ENCODE peak calls at places on chromosomes 12 and 14, in five cellular contexts. X is tibial nerve, E is IMR-90, N is Peyer's patch, L is ascending aorta. Y is an unnamed sample.

GRCh38 chr14:36441283-36441682 is 78.7 kb downstream of the NKX2-1 start:
- DNase-seq in X (no peak), E (no peak), N (no peak), L (no peak), Y (no peak)

GRCh38 chr14:64932231-64932630 is 10.3 kb downstream of the GPX2 start:
- DNase-seq in X (no peak), E (no peak), N (no peak), L (no peak), Y (no peak)

GRCh38 chr12:28253175-28253641 is 63.0 kb downstream of the CCDC91 start:
- DNase-seq in X (no peak), E (peak), N (no peak), L (no peak), Y (no peak)

GRCh38 chr14:74611672-74612345 is at the start of gene LTBP2:
- DNase-seq in X (no peak), E (peak), N (no peak), L (no peak), Y (no peak)

GRCh38 chr12:19035552-19035951 is 94.0 kb upstream of the PLEKHA5 start:
- DNase-seq in X (no peak), E (peak), N (no peak), L (no peak), Y (no peak)

GRCh38 chr12:17110316-17110715 is 504.4 kb upstream of the LMO3 start:
- DNase-seq in X (no peak), E (no peak), N (no peak), L (no peak), Y (no peak)

GRCh38 chr12:6069452-6070093 is 54.9 kb downstream of the VWF start:
- DNase-seq in X (no peak), E (peak), N (no peak), L (no peak), Y (no peak)

GRCh38 chr14:70670992-70671651 is 29.4 kb downstream of the TTC9 start:
- DNase-seq in X (no peak), E (no peak), N (no peak), L (no peak), Y (no peak)

GRCh38 chr12:69240625-69240984 is 1.2 kb downstream of the CPSF6 start:
- DNase-seq in X (no peak), E (peak), N (no peak), L (no peak), Y (no peak)

GRCh38 chr12:46492471-46493351 is 120.1 kb upstream of the SLC38A2 start:
- DNase-seq in X (no peak), E (peak), N (no peak), L (no peak), Y (no peak)

GRCh38 chr14:97697772-97698171 is 900.6 kb downstream of the VRK1 start:
- DNase-seq in X (no peak), E (no peak), N (no peak), L (no peak), Y (no peak)

GRCh38 chr12:7374423-7375144 is 69.4 kb downstream of the CD163L1 start:
- DNase-seq in X (peak), E (peak), N (no peak), L (no peak), Y (peak)

GRCh38 chr14:61524211-61524806 is 171.0 kb upstream of the HIF1A start:
- DNase-seq in X (no peak), E (peak), N (no peak), L (no peak), Y (no peak)

GRCh38 chr12:108773798-108774788 is 42.8 kb upstream of the CORO1C start:
- DNase-seq in X (peak), E (peak), N (peak), L (peak), Y (peak)

GRCh38 chr14:102696332-102696731 is 80.9 kb upstream of the TRAF3 start:
- DNase-seq in X (no peak), E (no peak), N (no peak), L (no peak), Y (no peak)

GRCh38 chr12:53866727-53867126 is 71.9 kb upstream of the HOXC13 start:
- DNase-seq in X (no peak), E (no peak), N (no peak), L (no peak), Y (no peak)

GRCh38 chr14:57559561-57559960 is 65.9 kb upstream of the CCDC198 start:
- DNase-seq in X (no peak), E (no peak), N (no peak), L (no peak), Y (no peak)

GRCh38 chr12:114919479-114919878 is 235.5 kb upstream of the TBX3 start:
- DNase-seq in X (no peak), E (no peak), N (no peak), L (no peak), Y (no peak)

GRCh38 chr12:50090391-50090790 is 5.2 kb downstream of the SMARCD1 start:
- DNase-seq in X (no peak), E (no peak), N (no peak), L (no peak), Y (no peak)

GRCh38 chr14:72550513-72550912 is 343.4 kb downstream of the DPF3 start:
- DNase-seq in X (no peak), E (no peak), N (no peak), L (no peak), Y (no peak)

GRCh38 chr12:108129017-108129812 is at the start of gene WSCD2:
- DNase-seq in X (peak), E (no peak), N (peak), L (peak), Y (peak)

GRCh38 chr12:58557156-58557555 is 363.1 kb downstream of the LRIG3 start:
- DNase-seq in X (no peak), E (peak), N (no peak), L (no peak), Y (no peak)

GRCh38 chr14:85934123-85934885 is 404.4 kb downstream of the FLRT2 start:
- DNase-seq in X (no peak), E (no peak), N (peak), L (no peak), Y (no peak)

GRCh38 chr12:130423991-130424857 is 86.5 kb downstream of the PIWIL1 start:
- DNase-seq in X (no peak), E (no peak), N (no peak), L (no peak), Y (no peak)

GRCh38 chr14:104111301-104112112 is 26.0 kb downstream of the ASPG start:
- DNase-seq in X (no peak), E (no peak), N (no peak), L (no peak), Y (peak)

GRCh38 chr14:61346221-61346620 is 24.8 kb downstream of the PRKCH start:
- DNase-seq in X (no peak), E (no peak), N (no peak), L (no peak), Y (no peak)

GRCh38 chr12:115990241-115990640 is 287.3 kb downstream of the MED13L start:
- DNase-seq in X (no peak), E (no peak), N (no peak), L (no peak), Y (no peak)

GRCh38 chr14:61285364-61285763 is 4.2 kb upstream of the TMEM30B start:
- DNase-seq in X (no peak), E (peak), N (no peak), L (no peak), Y (no peak)

GRCh38 chr12:122646568-122647220 is 56.5 kb downstream of the HCAR2 start:
- DNase-seq in X (no peak), E (peak), N (peak), L (no peak), Y (no peak)

GRCh38 chr12:10571141-10571540 is 42.3 kb downstream of the MAGOHB start:
- DNase-seq in X (no peak), E (no peak), N (no peak), L (no peak), Y (peak)

GRCh38 chr14:32779845-32780244 is 158.8 kb upstream of the NPAS3 start:
- DNase-seq in X (no peak), E (no peak), N (no peak), L (no peak), Y (no peak)

GRCh38 chr12:24561411-24561871 is 387.5 kb downstream of the BCAT1 start:
- DNase-seq in X (no peak), E (peak), N (no peak), L (no peak), Y (no peak)

GRCh38 chr14:105364100-105364708 is 34.1 kb upstream of the TEX22 start:
- DNase-seq in X (no peak), E (peak), N (peak), L (no peak), Y (peak)

GRCh38 chr12:3145036-3145435 is 67.9 kb downstream of the TSPAN9 start:
- DNase-seq in X (no peak), E (no peak), N (no peak), L (no peak), Y (no peak)

GRCh38 chr12:117347588-117347987 is 13.8 kb downstream of the NOS1 start:
- DNase-seq in X (no peak), E (no peak), N (no peak), L (no peak), Y (no peak)

GRCh38 chr12:101743242-101743641 is 4.0 kb upstream of the SYCP3 start:
- DNase-seq in X (no peak), E (no peak), N (no peak), L (no peak), Y (no peak)

GRCh38 chr12:45290218-45290609 is 74.3 kb downstream of the ANO6 start:
- DNase-seq in X (no peak), E (peak), N (no peak), L (no peak), Y (no peak)

GRCh38 chr14:96267336-96267735 is 11.3 kb downstream of the BDKRB1 start:
- DNase-seq in X (no peak), E (peak), N (no peak), L (no peak), Y (no peak)

GRCh38 chr14:96265387-96265786 is 9.4 kb downstream of the BDKRB1 start:
- DNase-seq in X (no peak), E (peak), N (no peak), L (no peak), Y (no peak)

GRCh38 chr14:96263347-96264199 is 7.6 kb downstream of the BDKRB1 start:
- DNase-seq in X (no peak), E (peak), N (no peak), L (no peak), Y (peak)

GRCh38 chr14:96264200-96264553 is 8.2 kb downstream of the BDKRB1 start:
- DNase-seq in X (no peak), E (no peak), N (no peak), L (no peak), Y (no peak)

GRCh38 chr14:96264850-96265249 is 8.8 kb downstream of the BDKRB1 start:
- DNase-seq in X (no peak), E (peak), N (no peak), L (no peak), Y (peak)
- TF ChIP-seq CTCF in X (no peak), E (peak), N (peak), L (no peak), Y (peak)

GRCh38 chr14:91837076-91837475 is 30.3 kb downstream of the TC2N start:
- DNase-seq in X (no peak), E (no peak), N (no peak), L (no peak), Y (no peak)
- H3K4me3 ChIP-seq in X (peak), E (no peak), N (peak), L (peak), Y (peak)

GRCh38 chr14:68459480-68460136 is 333.3 kb downstream of the ZFP36L1 start:
- DNase-seq in X (no peak), E (no peak), N (no peak), L (no peak), Y (no peak)

GRCh38 chr14:68458840-68459469 is 333.9 kb downstream of the ZFP36L1 start:
- DNase-seq in X (peak), E (peak), N (no peak), L (no peak), Y (peak)

GRCh38 chr14:68461086-68461485 is 331.8 kb downstream of the ZFP36L1 start:
- DNase-seq in X (no peak), E (no peak), N (no peak), L (no peak), Y (no peak)

GRCh38 chr14:68462683-68463082 is 330.2 kb downstream of the ZFP36L1 start:
- DNase-seq in X (no peak), E (no peak), N (no peak), L (no peak), Y (no peak)

GRCh38 chr14:68460541-68460940 is 332.3 kb downstream of the ZFP36L1 start:
- DNase-seq in X (no peak), E (no peak), N (no peak), L (peak), Y (no peak)
- H3K27ac ChIP-seq in X (peak), E (no peak), N (peak), L (peak), Y (no peak)

GRCh38 chr12:64080319-64081008 is 141.6 kb downstream of the KICS2 start:
- DNase-seq in X (no peak), E (peak), N (no peak), L (no peak), Y (no peak)

GRCh38 chr12:64082866-64083268 is 139.2 kb downstream of the KICS2 start:
- DNase-seq in X (no peak), E (no peak), N (no peak), L (no peak), Y (no peak)

GRCh38 chr12:64081020-64081419 is 141.1 kb downstream of the KICS2 start:
- DNase-seq in X (no peak), E (no peak), N (no peak), L (no peak), Y (no peak)

GRCh38 chr12:64072946-64073345 is 149.2 kb downstream of the KICS2 start:
- DNase-seq in X (no peak), E (no peak), N (no peak), L (no peak), Y (no peak)

GRCh38 chr12:64077922-64078321 is 144.2 kb downstream of the KICS2 start:
- DNase-seq in X (no peak), E (no peak), N (no peak), L (no peak), Y (no peak)
- TF ChIP-seq CTCF in X (no peak), E (peak), N (peak), L (no peak), Y (no peak)

GRCh38 chr14:37599527-37600368 is 4.3 kb downstream of the TTC6 start:
- DNase-seq in X (no peak), E (no peak), N (no peak), L (no peak), Y (peak)
- H3K4me3 ChIP-seq in X (peak), E (no peak), N (no peak), L (peak), Y (peak)

GRCh38 chr12:124544311-124544970 is 23.0 kb downstream of the NCOR2 start:
- DNase-seq in X (no peak), E (no peak), N (no peak), L (no peak), Y (peak)
- H3K27ac ChIP-seq in X (no peak), E (no peak), N (no peak), L (no peak), Y (peak)

GRCh38 chr12:88416786-88417185 is 163.5 kb downstream of the KITLG start:
- DNase-seq in X (no peak), E (no peak), N (no peak), L (no peak), Y (no peak)

GRCh38 chr12:88418856-88419497 is 161.3 kb downstream of the KITLG start:
- DNase-seq in X (no peak), E (peak), N (no peak), L (no peak), Y (no peak)

GRCh38 chr12:88416155-88416554 is 164.1 kb downstream of the KITLG start:
- DNase-seq in X (no peak), E (no peak), N (no peak), L (no peak), Y (no peak)

GRCh38 chr12:88419794-88420193 is 160.5 kb downstream of the KITLG start:
- DNase-seq in X (no peak), E (peak), N (no peak), L (no peak), Y (no peak)

DNA sequence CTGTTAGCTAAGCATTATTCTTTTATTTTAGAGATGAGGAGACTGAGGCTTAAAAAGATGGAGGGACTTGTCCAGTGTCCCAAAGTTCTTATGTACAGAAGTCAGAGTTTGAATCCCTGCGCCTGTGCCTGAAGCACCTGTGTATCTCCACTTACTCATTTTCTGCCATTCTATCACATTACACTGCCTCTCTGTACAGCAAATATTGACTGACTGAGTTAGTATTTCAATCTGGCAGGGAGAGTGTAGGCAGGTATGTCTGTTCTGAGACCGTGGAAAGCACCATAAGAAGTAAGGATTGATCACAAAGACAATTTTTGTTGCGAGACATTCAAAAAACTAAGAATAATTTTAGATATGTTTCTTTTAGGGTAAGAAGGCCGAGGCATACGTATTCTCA is 162.7 kb downstream of the KITLG start:
- DNase-seq in X (no peak), E (no peak), N (no peak), L (no peak), Y (no peak)
- TF ChIP-seq CTCF in X (no peak), E (no peak), N (no peak), L (no peak), Y (no peak)

GRCh38 chr14:30763891-30764290 is 110.5 kb upstream of the COCH start:
- DNase-seq in X (no peak), E (no peak), N (no peak), L (no peak), Y (no peak)
- H3K4me3 ChIP-seq in X (no peak), E (no peak), N (no peak), L (no peak), Y (no peak)

GRCh38 chr12:103986823-103987222 is 21.2 kb downstream of the TDG start:
- DNase-seq in X (no peak), E (peak), N (no peak), L (no peak), Y (no peak)
- H3K27ac ChIP-seq in X (no peak), E (peak), N (no peak), L (no peak), Y (no peak)

GRCh38 chr12:131755305-131756113 is 44.6 kb downstream of the SFSWAP start:
- DNase-seq in X (no peak), E (peak), N (no peak), L (no peak), Y (peak)
- TF ChIP-seq CTCF in X (no peak), E (peak), N (no peak), L (no peak), Y (peak)

Y was measured in WERI-Rb-1.